ENCODE peak calls at places on chromosomes 2 and 18, in seven cellular contexts. O, T, U, K, X, W and A are unnamed samples.

GRCh38 chr2:239793086-239793485 is 232.1 kb downstream of the NDUFA10 start:
- DNase-seq in O (no peak), X (no peak), W (no peak), K (no peak), U (no peak), T (no peak), A (no peak)

GRCh38 chr2:223113161-223113560 is 61.2 kb downstream of the KCNE4 start:
- DNase-seq in X (no peak), K (no peak), U (no peak), O (no peak), W (no peak), T (no peak), A (no peak)

GRCh38 chr18:6437937-6438818 is 23.5 kb upstream of the L3MBTL4 start:
- DNase-seq in T (no peak), O (no peak), X (no peak), U (no peak), K (no peak), W (no peak), A (no peak)

GRCh38 chr18:58484989-58485962 is 143.6 kb downstream of the ALPK2 start:
- DNase-seq in K (no peak), X (peak), U (no peak), O (no peak), T (no peak), W (no peak), A (no peak)

GRCh38 chr2:224982910-224983688 is 59.2 kb downstream of the DOCK10 start:
- DNase-seq in U (no peak), K (no peak), T (no peak), W (peak), O (no peak), X (no peak), A (no peak)

GRCh38 chr2:64311191-64311910 is 142.6 kb upstream of the LGALSL start:
- DNase-seq in X (no peak), U (peak), K (no peak), T (no peak), W (no peak), O (no peak), A (no peak)

GRCh38 chr2:8662239-8662879 is 19.5 kb upstream of the ID2 start:
- DNase-seq in W (no peak), X (peak), U (peak), T (no peak), O (peak), K (peak), A (no peak)

GRCh38 chr2:197869501-197870111 is 65.2 kb downstream of the PLCL1 start:
- DNase-seq in O (no peak), U (no peak), K (no peak), W (no peak), X (peak), T (no peak), A (no peak)

GRCh38 chr2:64168756-64169155 is 24.5 kb upstream of the PELI1 start:
- DNase-seq in K (no peak), T (no peak), U (no peak), O (no peak), X (no peak), W (no peak), A (no peak)

GRCh38 chr2:63049291-63050185 is 1.1 kb upstream of the OTX1 start:
- DNase-seq in W (no peak), U (no peak), O (no peak), T (no peak), K (no peak), X (peak), A (no peak)

GRCh38 chr2:217729426-217730058 is 273.3 kb downstream of the TNS1 start:
- DNase-seq in X (peak), O (no peak), W (no peak), T (no peak), U (no peak), K (no peak), A (no peak)

GRCh38 chr2:208077286-208077685 is 47.0 kb downstream of the CRYGD start:
- DNase-seq in W (no peak), K (no peak), U (no peak), T (no peak), X (no peak), O (no peak), A (no peak)

GRCh38 chr18:35775887-35776286 is 194.3 kb downstream of the GALNT1 start:
- DNase-seq in O (no peak), W (no peak), K (no peak), U (no peak), X (no peak), T (no peak), A (peak)

GRCh38 chr18:41378628-41379027 is 576.4 kb upstream of the PIK3C3 start:
- DNase-seq in X (peak), K (no peak), T (no peak), U (no peak), W (no peak), O (no peak), A (peak)

GRCh38 chr2:232870766-232871371 is 805 bp downstream of the SNORC start:
- DNase-seq in W (no peak), K (no peak), X (no peak), U (no peak), O (no peak), T (no peak), A (no peak)

GRCh38 chr2:63696496-63696895 is 107.7 kb downstream of the MDH1 start:
- DNase-seq in O (no peak), X (no peak), U (no peak), T (no peak), W (no peak), K (no peak), A (no peak)

GRCh38 chr2:96869281-96869823 is 528 bp downstream of the SEMA4C start:
- DNase-seq in T (no peak), O (peak), U (peak), W (no peak), K (peak), X (peak), A (peak)

GRCh38 chr18:62828852-62829251 is 113.5 kb downstream of the PHLPP1 start:
- DNase-seq in U (no peak), O (no peak), K (no peak), W (no peak), T (no peak), X (no peak), A (no peak)

GRCh38 chr18:22609642-22610041 is 191.9 kb upstream of the CTAGE1 start:
- DNase-seq in U (peak), T (no peak), K (peak), W (no peak), O (no peak), X (no peak), A (peak)

GRCh38 chr18:54251606-54252400 is 17.5 kb upstream of the POLI start:
- DNase-seq in X (no peak), W (no peak), O (no peak), K (no peak), U (no peak), T (no peak), A (no peak)

GRCh38 chr2:234171666-234172065 is 121.2 kb downstream of the SPP2 start:
- DNase-seq in O (no peak), U (no peak), K (no peak), T (no peak), X (no peak), W (no peak), A (no peak)

GRCh38 chr2:169031202-169031601 is at the start of gene ABCB11:
- DNase-seq in T (no peak), W (no peak), X (no peak), K (no peak), U (no peak), O (no peak), A (no peak)

GRCh38 chr2:158667567-158667966 is 127.5 kb upstream of the DAPL1 start:
- DNase-seq in O (no peak), X (no peak), W (no peak), K (no peak), U (no peak), T (no peak), A (no peak)

GRCh38 chr18:66754335-66754734 is 150.4 kb upstream of the CDH19 start:
- DNase-seq in T (no peak), K (no peak), X (no peak), U (no peak), O (no peak), W (no peak), A (no peak)

GRCh38 chr2:149331023-149331400 is 625 bp downstream of the LYPD6 start:
- DNase-seq in T (no peak), O (no peak), X (no peak), U (no peak), W (no peak), K (no peak), A (no peak)

GRCh38 chr2:240412211-240412830 is 23.1 kb upstream of the GPC1 start:
- DNase-seq in W (no peak), T (no peak), X (no peak), O (no peak), K (no peak), U (no peak), A (no peak)

GRCh38 chr18:75211721-75212625 is 1.4 kb downstream of the TSHZ1 start:
- DNase-seq in X (peak), U (peak), O (no peak), T (no peak), W (no peak), K (peak), A (no peak)

GRCh38 chr2:120566331-120567035 is 169.2 kb upstream of the GLI2 start:
- DNase-seq in W (no peak), O (no peak), X (no peak), U (no peak), K (no peak), T (no peak), A (no peak)

GRCh38 chr2:34159891-34160290 is 560.8 kb upstream of the FAM98A start:
- DNase-seq in X (no peak), W (no peak), U (no peak), O (no peak), T (no peak), K (no peak), A (no peak)

GRCh38 chr2:142951190-142952007 is 73.9 kb downstream of the KYNU start:
- DNase-seq in X (no peak), W (no peak), K (no peak), O (no peak), U (peak), T (no peak), A (no peak)

GRCh38 chr2:185771396-185771795 is 32.8 kb downstream of the FSIP2 start:
- DNase-seq in K (no peak), O (no peak), T (no peak), W (no peak), U (no peak), X (no peak), A (no peak)

GRCh38 chr2:233470007-233470687 is 96.4 kb downstream of the USP40 start:
- DNase-seq in U (no peak), O (no peak), W (no peak), X (peak), T (no peak), K (peak), A (no peak)

GRCh38 chr2:42652086-42652485 is 83.7 kb downstream of the MTA3 start:
- DNase-seq in T (no peak), X (no peak), O (no peak), U (no peak), W (no peak), K (no peak), A (no peak)

GRCh38 chr2:231276986-231277385 is 78.6 kb downstream of the ARMC9 start:
- DNase-seq in O (no peak), W (no peak), K (no peak), U (no peak), T (no peak), X (no peak), A (no peak)
- TF ChIP-seq JUND in O (no peak), W (no peak), K (no peak), U (no peak), T (no peak), X (no peak), A (no peak)

GRCh38 chr2:38613126-38613848 is 10.6 kb upstream of the HNRNPLL start:
- DNase-seq in X (no peak), U (no peak), T (no peak), W (no peak), O (no peak), K (no peak), A (no peak)

GRCh38 chr2:38613849-38614213 is 11.1 kb upstream of the HNRNPLL start:
- DNase-seq in K (no peak), W (no peak), X (no peak), T (no peak), U (no peak), O (no peak), A (no peak)

GRCh38 chr2:38619458-38620164 is 16.9 kb upstream of the HNRNPLL start:
- DNase-seq in X (no peak), U (no peak), K (no peak), W (no peak), O (no peak), T (no peak), A (no peak)

GRCh38 chr2:38610851-38611801 is 8.4 kb upstream of the HNRNPLL start:
- DNase-seq in T (no peak), W (peak), O (no peak), U (peak), X (no peak), K (no peak), A (no peak)

GRCh38 chr2:38615237-38615636 is 12.5 kb upstream of the HNRNPLL start:
- DNase-seq in W (no peak), T (no peak), K (peak), O (no peak), X (no peak), U (no peak), A (no peak)
- TF ChIP-seq JUND in W (no peak), T (no peak), K (peak), O (no peak), X (peak), U (no peak), A (no peak)

DNA sequence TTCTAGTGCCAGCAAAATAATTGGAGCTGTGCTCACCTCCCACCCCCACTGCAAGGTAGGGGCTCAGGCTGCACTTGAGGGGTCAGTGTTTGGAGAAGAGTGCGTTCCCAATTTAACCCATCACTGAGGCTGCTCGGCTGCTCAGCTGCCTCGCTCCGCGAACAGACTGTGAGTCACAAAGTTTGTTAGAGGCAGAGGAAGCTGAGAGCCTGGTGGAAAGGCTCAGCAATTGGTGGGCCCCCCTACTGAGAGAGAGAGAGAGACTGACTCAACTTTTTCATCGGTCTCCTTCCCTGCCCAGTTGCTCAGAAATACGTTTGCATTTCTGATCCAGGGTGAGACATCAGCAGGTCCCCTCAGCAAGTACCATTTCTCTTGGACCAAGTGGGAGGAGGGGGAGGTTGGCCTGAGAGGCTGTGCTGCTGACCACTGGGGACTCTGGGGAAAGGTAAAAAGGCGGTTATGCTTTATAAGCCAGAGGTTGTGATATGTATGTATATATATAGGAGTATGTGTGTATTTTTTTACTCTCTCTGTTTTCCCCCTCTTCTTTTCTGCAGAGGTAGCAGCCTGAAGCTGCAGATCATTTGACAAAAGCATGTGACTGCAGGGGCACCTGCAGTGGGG is 1.5 kb downstream of the EFR3B start:
- DNase-seq in X (peak), O (no peak), U (no peak), K (no peak), T (no peak), W (no peak), A (no peak)
- TF ChIP-seq JUND in X (no peak), O (no peak), U (no peak), K (no peak), T (no peak), W (no peak), A (no peak)

DNA sequence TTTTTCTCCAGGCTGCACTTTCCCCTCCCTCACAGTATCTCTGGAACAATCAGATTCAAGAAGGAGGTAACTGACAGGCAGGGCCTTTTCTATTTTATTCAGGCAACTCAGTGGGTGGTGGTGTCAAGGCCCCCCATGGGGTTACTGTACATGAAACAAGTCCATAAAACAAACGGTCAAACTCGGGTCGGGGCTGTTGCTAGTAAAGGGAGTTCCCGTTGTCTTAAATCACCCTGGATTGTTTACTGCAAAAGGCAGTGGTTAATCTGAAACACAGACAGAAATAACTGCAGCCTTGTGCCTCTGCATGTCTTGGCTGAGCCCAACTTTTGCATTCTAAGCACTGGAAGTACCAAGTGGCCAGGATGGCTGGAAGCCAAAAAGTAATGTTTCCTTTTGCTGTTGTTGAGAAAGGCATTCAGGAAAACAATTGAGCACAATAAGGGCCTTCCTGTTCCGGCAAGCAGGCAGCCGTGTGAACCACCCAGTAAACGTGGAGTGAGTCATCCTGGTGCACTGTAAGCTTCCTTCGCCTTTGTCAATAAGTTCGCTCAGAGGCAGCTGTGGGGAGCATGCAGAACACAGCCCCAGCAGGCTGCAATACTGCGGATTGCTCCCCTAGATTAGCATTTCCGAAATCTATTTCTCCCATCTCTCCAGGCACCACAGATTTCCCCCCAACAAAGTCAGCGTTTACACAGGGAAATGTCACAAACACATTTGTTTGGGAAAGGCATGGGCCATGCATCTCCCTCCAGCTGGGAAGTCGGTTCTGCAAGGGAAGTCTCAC is 149.6 kb downstream of the IRS1 start:
- DNase-seq in X (no peak), K (no peak), O (peak), U (peak), W (peak), T (peak), A (no peak)
- TF ChIP-seq JUND in X (peak), K (no peak), O (no peak), U (peak), W (no peak), T (peak), A (no peak)